ENCODE peak calls at places on chromosomes 7 and 10, in nine cellular contexts. One of them, this sample, is unnamed.

GRCh38 chr7:154769527-154769926 is 233.4 kb downstream of the PAXIP1 start:
- DNase-seq in mammary epithelial cell: no peak
- DNase-seq in left lung: no peak
- DNase-seq in GM13977: no peak
- DNase-seq in lung: no peak
- DNase-seq in heart right ventricle: no peak
- DNase-seq in HFF-Myc: no peak
- DNase-seq in ovary: no peak
- DNase-seq in GM23338: no peak
- DNase-seq in this sample: no peak

GRCh38 chr7:46775776-46776175 is 806.1 kb downstream of the TNS3 start:
- DNase-seq in GM23338: no peak
- DNase-seq in GM13977: no peak
- DNase-seq in lung: no peak
- DNase-seq in heart right ventricle: no peak
- DNase-seq in mammary epithelial cell: no peak
- DNase-seq in ovary: no peak
- DNase-seq in HFF-Myc: no peak
- DNase-seq in left lung: no peak
- DNase-seq in this sample: no peak

GRCh38 chr10:71077143-71077581 is 135.2 kb upstream of the UNC5B start:
- DNase-seq in lung: no peak
- DNase-seq in GM23338: no peak
- DNase-seq in heart right ventricle: no peak
- DNase-seq in GM13977: no peak
- DNase-seq in left lung: peak
- DNase-seq in HFF-Myc: no peak
- DNase-seq in mammary epithelial cell: peak
- DNase-seq in ovary: no peak
- DNase-seq in this sample: no peak

GRCh38 chr10:73920084-73920483 is 9.2 kb downstream of the PLAU start:
- DNase-seq in GM23338: peak
- DNase-seq in lung: no peak
- DNase-seq in GM13977: no peak
- DNase-seq in mammary epithelial cell: peak
- DNase-seq in left lung: no peak
- DNase-seq in HFF-Myc: no peak
- DNase-seq in ovary: peak
- DNase-seq in heart right ventricle: peak
- DNase-seq in this sample: no peak

GRCh38 chr10:11234857-11235640 is 217.4 kb downstream of the CELF2 start:
- DNase-seq in mammary epithelial cell: no peak
- DNase-seq in GM13977: no peak
- DNase-seq in lung: no peak
- DNase-seq in ovary: no peak
- DNase-seq in GM23338: no peak
- DNase-seq in left lung: no peak
- DNase-seq in HFF-Myc: no peak
- DNase-seq in heart right ventricle: no peak
- DNase-seq in this sample: no peak

GRCh38 chr7:91201731-91202130 is 62.5 kb upstream of the FZD1 start:
- DNase-seq in lung: no peak
- DNase-seq in mammary epithelial cell: no peak
- DNase-seq in GM13977: no peak
- DNase-seq in left lung: no peak
- DNase-seq in heart right ventricle: no peak
- DNase-seq in GM23338: no peak
- DNase-seq in HFF-Myc: no peak
- DNase-seq in ovary: no peak
- DNase-seq in this sample: no peak

GRCh38 chr7:131544449-131545425 is 11.7 kb downstream of the PODXL start:
- DNase-seq in left lung: no peak
- DNase-seq in ovary: no peak
- DNase-seq in lung: no peak
- DNase-seq in GM13977: peak
- DNase-seq in heart right ventricle: no peak
- DNase-seq in HFF-Myc: no peak
- DNase-seq in mammary epithelial cell: no peak
- DNase-seq in GM23338: peak
- DNase-seq in this sample: peak

GRCh38 chr10:49103761-49104160 is 11.6 kb downstream of the VSTM4 start:
- DNase-seq in heart right ventricle: no peak
- DNase-seq in GM13977: no peak
- DNase-seq in GM23338: no peak
- DNase-seq in mammary epithelial cell: no peak
- DNase-seq in ovary: no peak
- DNase-seq in left lung: no peak
- DNase-seq in lung: peak
- DNase-seq in HFF-Myc: no peak
- DNase-seq in this sample: no peak

GRCh38 chr7:2193120-2193519 is 39.6 kb downstream of the MAD1L1 start:
- DNase-seq in ovary: no peak
- DNase-seq in mammary epithelial cell: no peak
- DNase-seq in left lung: peak
- DNase-seq in lung: no peak
- DNase-seq in GM13977: no peak
- DNase-seq in heart right ventricle: no peak
- DNase-seq in GM23338: no peak
- DNase-seq in HFF-Myc: no peak
- DNase-seq in this sample: no peak

GRCh38 chr7:79216236-79216635 is 237.2 kb downstream of the MAGI2 start:
- DNase-seq in lung: no peak
- DNase-seq in GM23338: no peak
- DNase-seq in GM13977: no peak
- DNase-seq in mammary epithelial cell: no peak
- DNase-seq in ovary: no peak
- DNase-seq in HFF-Myc: no peak
- DNase-seq in left lung: no peak
- DNase-seq in heart right ventricle: no peak
- DNase-seq in this sample: no peak

GRCh38 chr7:28811003-28811402 is 147.1 kb downstream of the TRIL start:
- DNase-seq in left lung: no peak
- DNase-seq in heart right ventricle: no peak
- DNase-seq in GM13977: no peak
- DNase-seq in ovary: no peak
- DNase-seq in lung: no peak
- DNase-seq in GM23338: no peak
- DNase-seq in mammary epithelial cell: no peak
- DNase-seq in HFF-Myc: no peak
- DNase-seq in this sample: no peak

GRCh38 chr10:99787782-99788181 is 5.3 kb downstream of the ABCC2 start:
- DNase-seq in GM13977: no peak
- DNase-seq in ovary: no peak
- DNase-seq in HFF-Myc: no peak
- DNase-seq in heart right ventricle: no peak
- DNase-seq in left lung: no peak
- DNase-seq in mammary epithelial cell: no peak
- DNase-seq in GM23338: no peak
- DNase-seq in lung: no peak
- DNase-seq in this sample: no peak

GRCh38 chr10:63110940-63111339 is 22.2 kb upstream of the NRBF2 start:
- DNase-seq in lung: no peak
- DNase-seq in HFF-Myc: no peak
- DNase-seq in heart right ventricle: no peak
- DNase-seq in GM13977: no peak
- DNase-seq in GM23338: no peak
- DNase-seq in ovary: no peak
- DNase-seq in mammary epithelial cell: no peak
- DNase-seq in left lung: no peak
- DNase-seq in this sample: no peak

GRCh38 chr10:130485958-130486680 is 349.9 kb downstream of the GLRX3 start:
- DNase-seq in GM13977: no peak
- DNase-seq in heart right ventricle: no peak
- DNase-seq in left lung: no peak
- DNase-seq in GM23338: no peak
- DNase-seq in lung: no peak
- DNase-seq in mammary epithelial cell: no peak
- DNase-seq in HFF-Myc: no peak
- DNase-seq in ovary: no peak
- DNase-seq in this sample: no peak

GRCh38 chr7:12244129-12244528 is 33.0 kb downstream of the TMEM106B start:
- DNase-seq in lung: no peak
- DNase-seq in left lung: no peak
- DNase-seq in ovary: no peak
- DNase-seq in GM13977: no peak
- DNase-seq in HFF-Myc: no peak
- DNase-seq in GM23338: peak
- DNase-seq in heart right ventricle: no peak
- DNase-seq in mammary epithelial cell: no peak
- DNase-seq in this sample: peak

GRCh38 chr7:30141405-30142045 is 6.7 kb downstream of the MTURN start:
- DNase-seq in mammary epithelial cell: no peak
- DNase-seq in GM13977: no peak
- DNase-seq in left lung: no peak
- DNase-seq in lung: no peak
- DNase-seq in HFF-Myc: no peak
- DNase-seq in ovary: no peak
- DNase-seq in GM23338: no peak
- DNase-seq in heart right ventricle: no peak
- DNase-seq in this sample: no peak

GRCh38 chr7:9608560-9608959 is 1175.2 kb downstream of the NXPH1 start:
- DNase-seq in left lung: no peak
- DNase-seq in GM23338: no peak
- DNase-seq in heart right ventricle: no peak
- DNase-seq in lung: no peak
- DNase-seq in ovary: no peak
- DNase-seq in mammary epithelial cell: no peak
- DNase-seq in GM13977: no peak
- DNase-seq in HFF-Myc: no peak
- DNase-seq in this sample: no peak

GRCh38 chr7:102468416-102469350 is 3.9 kb downstream of the LRWD1 start:
- DNase-seq in HFF-Myc: no peak
- DNase-seq in GM23338: no peak
- DNase-seq in heart right ventricle: peak
- DNase-seq in lung: no peak
- DNase-seq in left lung: peak
- DNase-seq in ovary: no peak
- DNase-seq in GM13977: peak
- DNase-seq in mammary epithelial cell: no peak
- DNase-seq in this sample: no peak

GRCh38 chr7:139738101-139738489 is 39.7 kb downstream of the HIPK2 start:
- DNase-seq in lung: no peak
- DNase-seq in ovary: no peak
- DNase-seq in GM13977: no peak
- DNase-seq in mammary epithelial cell: no peak
- DNase-seq in heart right ventricle: no peak
- DNase-seq in GM23338: no peak
- DNase-seq in HFF-Myc: no peak
- DNase-seq in left lung: no peak
- DNase-seq in this sample: peak

GRCh38 chr10:78461333-78461732 is 427.7 kb downstream of the RPS24 start:
- DNase-seq in heart right ventricle: no peak
- DNase-seq in left lung: no peak
- DNase-seq in ovary: no peak
- DNase-seq in mammary epithelial cell: no peak
- DNase-seq in lung: no peak
- DNase-seq in GM23338: no peak
- DNase-seq in GM13977: no peak
- DNase-seq in HFF-Myc: no peak
- DNase-seq in this sample: no peak

GRCh38 chr10:75956624-75957023 is 525.2 kb downstream of the LRMDA start:
- DNase-seq in HFF-Myc: no peak
- DNase-seq in ovary: no peak
- DNase-seq in GM23338: no peak
- DNase-seq in left lung: no peak
- DNase-seq in mammary epithelial cell: peak
- DNase-seq in GM13977: no peak
- DNase-seq in lung: no peak
- DNase-seq in heart right ventricle: no peak
- DNase-seq in this sample: no peak

GRCh38 chr7:25656581-25657026 is 428.3 kb upstream of the NPVF start:
- DNase-seq in GM23338: no peak
- DNase-seq in ovary: no peak
- DNase-seq in lung: no peak
- DNase-seq in GM13977: no peak
- DNase-seq in HFF-Myc: peak
- DNase-seq in mammary epithelial cell: no peak
- DNase-seq in left lung: no peak
- DNase-seq in heart right ventricle: no peak
- DNase-seq in this sample: no peak

GRCh38 chr7:118918556-118918955 is 694.1 kb downstream of the ANKRD7 start:
- DNase-seq in mammary epithelial cell: peak
- DNase-seq in lung: no peak
- DNase-seq in GM13977: no peak
- DNase-seq in HFF-Myc: no peak
- DNase-seq in GM23338: peak
- DNase-seq in heart right ventricle: no peak
- DNase-seq in left lung: no peak
- DNase-seq in ovary: no peak
- DNase-seq in this sample: no peak
- TF ChIP-seq CTCF in mammary epithelial cell: peak
- TF ChIP-seq CTCF in lung: no peak
- TF ChIP-seq CTCF in GM13977: peak
- TF ChIP-seq CTCF in HFF-Myc: no peak
- TF ChIP-seq CTCF in GM23338: no peak
- TF ChIP-seq CTCF in heart right ventricle: no peak
- TF ChIP-seq CTCF in left lung: no peak
- TF ChIP-seq CTCF in ovary: no peak
- TF ChIP-seq CTCF in this sample: no peak

GRCh38 chr10:86553639-86554038 is 32.0 kb upstream of the WAPL start:
- DNase-seq in GM23338: no peak
- DNase-seq in HFF-Myc: no peak
- DNase-seq in left lung: no peak
- DNase-seq in lung: no peak
- DNase-seq in heart right ventricle: no peak
- DNase-seq in ovary: no peak
- DNase-seq in GM13977: no peak
- DNase-seq in mammary epithelial cell: no peak
- DNase-seq in this sample: no peak
- TF ChIP-seq CTCF in GM23338: no peak
- TF ChIP-seq CTCF in HFF-Myc: no peak
- TF ChIP-seq CTCF in left lung: no peak
- TF ChIP-seq CTCF in lung: no peak
- TF ChIP-seq CTCF in heart right ventricle: no peak
- TF ChIP-seq CTCF in ovary: no peak
- TF ChIP-seq CTCF in GM13977: no peak
- TF ChIP-seq CTCF in mammary epithelial cell: no peak
- TF ChIP-seq CTCF in this sample: no peak

GRCh38 chr7:35971133-35971995 is 170.5 kb downstream of the SEPTIN7 start:
- DNase-seq in HFF-Myc: no peak
- DNase-seq in left lung: peak
- DNase-seq in ovary: no peak
- DNase-seq in heart right ventricle: no peak
- DNase-seq in mammary epithelial cell: no peak
- DNase-seq in GM13977: peak
- DNase-seq in GM23338: no peak
- DNase-seq in lung: no peak
- DNase-seq in this sample: no peak
- TF ChIP-seq CTCF in HFF-Myc: no peak
- TF ChIP-seq CTCF in left lung: peak
- TF ChIP-seq CTCF in ovary: no peak
- TF ChIP-seq CTCF in heart right ventricle: peak
- TF ChIP-seq CTCF in mammary epithelial cell: no peak
- TF ChIP-seq CTCF in GM13977: peak
- TF ChIP-seq CTCF in GM23338: no peak
- TF ChIP-seq CTCF in lung: no peak
- TF ChIP-seq CTCF in this sample: peak

DNA sequence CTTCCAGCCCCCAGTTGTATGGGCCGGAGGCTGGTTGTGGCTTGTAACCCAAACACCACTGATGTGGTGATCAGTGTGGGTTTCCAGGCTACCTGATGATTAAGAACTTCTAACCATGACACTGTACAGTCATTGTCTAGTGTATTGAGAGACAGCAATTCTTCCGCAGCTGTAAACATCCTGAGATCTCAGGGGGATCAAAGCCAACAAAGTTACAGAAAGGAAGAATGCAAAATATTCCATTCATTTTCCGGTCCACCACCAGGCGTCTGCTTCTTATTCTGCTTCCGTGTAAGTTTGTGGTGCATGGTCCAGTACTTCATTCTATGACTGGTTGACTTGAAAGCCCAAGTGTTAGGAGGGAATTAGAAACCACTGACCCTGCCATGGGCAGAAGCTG is 10.3 kb upstream of the GLI3 start:
- DNase-seq in GM13977: no peak
- DNase-seq in mammary epithelial cell: peak
- DNase-seq in heart right ventricle: no peak
- DNase-seq in GM23338: no peak
- DNase-seq in HFF-Myc: no peak
- DNase-seq in lung: no peak
- DNase-seq in left lung: no peak
- DNase-seq in ovary: no peak
- DNase-seq in this sample: peak
- TF ChIP-seq CTCF in GM13977: no peak
- TF ChIP-seq CTCF in mammary epithelial cell: peak
- TF ChIP-seq CTCF in heart right ventricle: no peak
- TF ChIP-seq CTCF in GM23338: no peak
- TF ChIP-seq CTCF in HFF-Myc: peak
- TF ChIP-seq CTCF in lung: no peak
- TF ChIP-seq CTCF in left lung: no peak
- TF ChIP-seq CTCF in ovary: no peak
- TF ChIP-seq CTCF in this sample: peak